ENCODE peak calls at places on chromosomes 4 and X, in eight cellular contexts. L, B, T, U, H, I, D and E are unnamed samples.

GRCh38 chr4:64158648-64159326 is 250.5 kb downstream of the TECRL start:
- DNase-seq in D (peak), I (peak), H (peak), B (peak), T (peak), U (peak), L (peak), E (peak)

GRCh38 chr4:182141046-182141445 is 102.2 kb upstream of the TENM3 start:
- DNase-seq in U (no peak), H (no peak), B (no peak), L (peak), I (no peak), D (no peak), T (no peak), E (no peak)

GRCh38 chrX:46873746-46874145 is 36.9 kb downstream of the RP2 start:
- DNase-seq in L (no peak), D (no peak), H (no peak), I (no peak), U (no peak), T (no peak), B (no peak), E (no peak)

GRCh38 chr4:15765910-15766703 is 12.0 kb upstream of the CD38 start:
- DNase-seq in B (peak), U (no peak), I (no peak), D (no peak), H (no peak), L (no peak), T (no peak), E (no peak)

GRCh38 chr4:155809835-155810234 is 51.0 kb downstream of the GUCY1B1 start:
- DNase-seq in L (no peak), D (peak), B (no peak), H (peak), T (no peak), U (peak), I (peak), E (no peak)

GRCh38 chr4:142815834-142816233 is 30.3 kb downstream of the INPP4B start:
- DNase-seq in T (no peak), U (no peak), D (no peak), B (no peak), I (peak), H (peak), L (no peak), E (no peak)

GRCh38 chr4:18815779-18816173 is 794.2 kb upstream of the LCORL start:
- DNase-seq in H (peak), T (no peak), L (no peak), D (no peak), I (no peak), B (no peak), U (no peak), E (no peak)

GRCh38 chr4:152308925-152309324 is 227.0 kb downstream of the FBXW7 start:
- DNase-seq in L (no peak), T (no peak), D (no peak), U (no peak), H (peak), B (no peak), I (no peak), E (no peak)

GRCh38 chr4:5708171-5708828 is at the start of gene EVC2:
- DNase-seq in T (peak), D (peak), U (no peak), B (peak), I (no peak), L (peak), H (peak), E (no peak)

GRCh38 chrX:128816919-128817318 is 706.4 kb downstream of the SMARCA1 start:
- DNase-seq in B (no peak), L (peak), H (peak), D (no peak), I (no peak), U (no peak), T (no peak), E (no peak)

GRCh38 chrX:136810493-136810892 is 29.8 kb upstream of the ARHGEF6 start:
- DNase-seq in L (no peak), B (no peak), U (no peak), T (no peak), D (no peak), I (no peak), H (no peak), E (no peak)

GRCh38 chrX:119605739-119606507 is at the start of gene NKRF:
- DNase-seq in H (peak), B (peak), T (peak), D (peak), L (peak), I (no peak), U (no peak), E (peak)

GRCh38 chr4:114659386-114660008 is 60.9 kb downstream of the UGT8 start:
- DNase-seq in H (peak), D (peak), L (peak), B (peak), I (peak), U (peak), T (peak), E (peak)

GRCh38 chr4:36292551-36293188 is 11.3 kb downstream of the DTHD1 start:
- DNase-seq in T (no peak), L (no peak), H (no peak), B (no peak), U (no peak), D (no peak), I (no peak), E (peak)

GRCh38 chr4:152534541-152535231 is 1.2 kb downstream of the FBXW7 start:
- DNase-seq in H (no peak), T (no peak), U (no peak), B (peak), D (peak), I (no peak), L (peak), E (no peak)

GRCh38 chr4:140042634-140043033 is 111.3 kb downstream of the MAML3 start:
- DNase-seq in I (no peak), B (no peak), T (no peak), L (no peak), U (no peak), H (no peak), D (no peak), E (no peak)

GRCh38 chrX:130139474-130140201 is 26.0 kb downstream of the AIFM1 start:
- DNase-seq in T (no peak), I (no peak), L (no peak), H (no peak), D (no peak), B (no peak), U (no peak), E (no peak)

GRCh38 chrX:120604359-120604782 is 470 bp downstream of the MCTS1 start:
- DNase-seq in L (no peak), U (no peak), T (no peak), B (peak), I (no peak), D (no peak), H (peak), E (no peak)

GRCh38 chr4:111283066-111283677 is 660.3 kb upstream of the PITX2 start:
- DNase-seq in T (peak), B (peak), U (peak), D (peak), I (peak), H (peak), L (peak), E (no peak)

GRCh38 chr4:7783560-7783959 is 156.1 kb downstream of the AFAP1 start:
- DNase-seq in B (peak), U (no peak), L (no peak), H (no peak), T (no peak), I (no peak), D (no peak), E (no peak)

GRCh38 chrX:13699183-13699826 is 10.4 kb downstream of the RAB9A start:
- DNase-seq in L (no peak), I (no peak), B (peak), U (no peak), T (no peak), D (peak), H (no peak), E (no peak)

GRCh38 chrX:7514871-7515599 is 327.9 kb upstream of the VCX start:
- DNase-seq in B (no peak), T (no peak), D (no peak), I (no peak), U (no peak), H (peak), L (no peak), E (peak)

GRCh38 chr4:12902735-12903134 is 581.4 kb downstream of the RAB28 start:
- DNase-seq in H (no peak), T (no peak), L (no peak), B (no peak), D (no peak), U (no peak), I (no peak), E (no peak)

GRCh38 chr4:168648929-168649328 is 152.1 kb downstream of the PALLD start:
- DNase-seq in L (no peak), D (no peak), H (peak), B (no peak), T (no peak), U (no peak), I (no peak), E (no peak)

GRCh38 chr4:155972098-155972497 is 18.4 kb upstream of the CTSO start:
- DNase-seq in U (no peak), T (no peak), D (no peak), B (no peak), H (peak), I (peak), L (peak), E (no peak)

GRCh38 chr4:112510191-112510467 is 5.9 kb downstream of the NEUROG2 start:
- DNase-seq in H (no peak), L (no peak), U (no peak), T (no peak), B (no peak), D (no peak), I (no peak), E (no peak)

GRCh38 chr4:1398686-1399507 is 7.3 kb downstream of the NKX1-1 start:
- DNase-seq in L (no peak), B (no peak), U (no peak), D (no peak), H (no peak), T (peak), I (no peak), E (no peak)

GRCh38 chr4:71978192-71978845 is 53.5 kb upstream of the NPFFR2 start:
- DNase-seq in B (no peak), D (no peak), U (no peak), I (no peak), L (no peak), H (no peak), T (no peak), E (no peak)

GRCh38 chr4:592825-593520 is 16.9 kb upstream of the TMEM271 start:
- DNase-seq in U (no peak), L (no peak), I (no peak), D (no peak), B (no peak), H (no peak), T (no peak), E (no peak)

GRCh38 chr4:60948008-60948407 is 252.1 kb upstream of the ADGRL3 start:
- DNase-seq in D (no peak), H (peak), I (no peak), L (no peak), T (no peak), B (no peak), U (no peak), E (no peak)

GRCh38 chr4:60952921-60953320 is 247.2 kb upstream of the ADGRL3 start:
- DNase-seq in L (no peak), D (no peak), T (no peak), H (no peak), B (no peak), I (no peak), U (no peak), E (no peak)
- H3K27ac ChIP-seq in L (no peak), D (no peak), T (no peak), H (no peak), B (no peak), I (no peak), U (no peak), E (no peak)

GRCh38 chr4:186193851-186194250 is 2.5 kb downstream of the CYP4V2 start:
- DNase-seq in H (no peak), I (no peak), L (no peak), B (no peak), D (no peak), U (no peak), T (no peak), E (no peak)
- H3K27ac ChIP-seq in H (no peak), I (no peak), L (no peak), B (no peak), D (no peak), U (no peak), T (no peak), E (no peak)

GRCh38 chrX:10121787-10122186 is 35.0 kb upstream of the CLCN4 start:
- DNase-seq in I (no peak), B (peak), L (no peak), D (no peak), H (no peak), T (no peak), U (no peak), E (no peak)
- H3K27ac ChIP-seq in I (no peak), B (no peak), L (no peak), D (no peak), H (no peak), T (no peak), U (no peak), E (no peak)

GRCh38 chr4:24850669-24851068 is 55.3 kb downstream of the SOD3 start:
- DNase-seq in D (no peak), L (no peak), T (no peak), B (no peak), U (no peak), I (no peak), H (peak), E (no peak)
- H3K27ac ChIP-seq in D (no peak), L (no peak), T (peak), B (no peak), U (no peak), I (no peak), H (peak), E (no peak)

GRCh38 chr4:27007507-27007906 is 146.9 kb downstream of the STIM2 start:
- DNase-seq in L (no peak), H (no peak), T (no peak), I (no peak), D (no peak), U (no peak), B (no peak), E (no peak)

GRCh38 chr4:27011401-27011800 is 150.8 kb downstream of the STIM2 start:
- DNase-seq in T (no peak), H (peak), L (no peak), D (no peak), U (no peak), I (no peak), B (no peak), E (peak)

GRCh38 chr4:27010334-27010940 is 149.8 kb downstream of the STIM2 start:
- DNase-seq in B (peak), T (peak), I (peak), U (peak), D (peak), H (peak), L (no peak), E (no peak)

GRCh38 chr4:27008693-27009092 is 148.1 kb downstream of the STIM2 start:
- DNase-seq in U (no peak), H (no peak), B (no peak), D (no peak), I (no peak), L (no peak), T (no peak), E (no peak)

GRCh38 chr4:27009539-27009938 is 148.9 kb downstream of the STIM2 start:
- DNase-seq in I (no peak), D (no peak), L (no peak), B (no peak), T (no peak), U (no peak), H (peak), E (no peak)
- H3K27ac ChIP-seq in I (no peak), D (no peak), L (no peak), B (no peak), T (no peak), U (no peak), H (peak), E (no peak)

DNA sequence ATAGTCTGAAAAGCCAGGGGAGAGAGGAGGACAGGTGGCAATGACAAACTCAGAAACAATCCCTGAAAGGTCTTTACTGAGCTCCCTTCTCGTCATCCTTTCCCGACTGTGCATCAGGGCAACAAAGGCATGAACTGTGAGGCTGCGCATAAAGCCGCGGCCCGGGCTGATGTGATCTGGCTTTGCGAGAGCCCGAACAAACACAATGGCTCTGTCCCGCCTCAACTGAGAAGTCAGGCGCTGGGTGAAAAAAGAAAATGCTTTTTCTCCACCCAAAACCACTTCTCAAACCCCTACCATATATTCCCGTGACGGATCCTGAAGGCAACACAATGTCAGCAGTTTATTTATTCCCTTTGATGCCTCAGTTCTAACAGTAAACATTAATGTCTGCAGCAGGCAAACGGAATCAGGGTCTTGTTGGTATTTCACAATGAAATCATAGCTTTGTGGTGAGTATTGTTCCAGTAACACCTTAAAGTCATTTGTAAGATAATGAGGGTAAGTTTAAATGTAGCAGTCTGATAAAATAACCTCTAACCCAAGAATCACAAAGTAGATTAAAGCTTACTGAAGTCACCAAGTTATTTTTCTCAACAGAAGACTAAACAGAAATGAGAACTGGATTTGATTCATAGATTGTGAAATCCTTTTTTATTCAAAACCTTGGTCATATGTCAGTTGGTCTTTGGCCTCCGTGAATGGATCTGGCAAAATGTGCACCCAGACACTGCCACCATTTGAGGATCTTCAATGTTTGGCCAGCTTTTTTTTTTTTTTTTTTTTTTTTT is 67.4 kb downstream of the APBB2 start:
- DNase-seq in U (no peak), L (peak), I (no peak), B (no peak), D (no peak), T (peak), H (no peak), E (no peak)
- H3K27ac ChIP-seq in U (peak), L (no peak), I (peak), B (peak), D (peak), T (peak), H (no peak), E (peak)

GRCh38 chrX:43706786-43707185 is 50.7 kb downstream of the MAOA start:
- DNase-seq in B (no peak), T (no peak), U (no peak), I (no peak), H (peak), L (no peak), D (no peak), E (no peak)

GRCh38 chrX:43702079-43702524 is 46.0 kb downstream of the MAOA start:
- DNase-seq in U (no peak), T (no peak), I (no peak), L (no peak), D (no peak), H (no peak), B (no peak), E (no peak)

GRCh38 chrX:43707812-43708548 is 51.9 kb downstream of the MAOA start:
- DNase-seq in L (no peak), T (peak), I (no peak), U (no peak), D (peak), B (peak), H (peak), E (no peak)

GRCh38 chrX:43702660-43703059 is 46.6 kb downstream of the MAOA start:
- DNase-seq in T (no peak), B (no peak), I (no peak), H (no peak), L (no peak), U (no peak), D (no peak), E (no peak)

GRCh38 chrX:43703211-43703791 is 47.2 kb downstream of the MAOA start:
- DNase-seq in B (peak), H (peak), D (no peak), L (no peak), T (no peak), I (no peak), U (no peak), E (no peak)
- H3K27ac ChIP-seq in B (peak), H (peak), D (peak), L (no peak), T (no peak), I (no peak), U (no peak), E (peak)

GRCh38 chr4:48333587-48333986 is 7.7 kb upstream of the SLAIN2 start:
- DNase-seq in B (no peak), U (no peak), H (peak), T (no peak), I (no peak), D (no peak), L (no peak), E (no peak)
- H3K27ac ChIP-seq in B (no peak), U (no peak), H (no peak), T (no peak), I (no peak), D (no peak), L (no peak), E (peak)

GRCh38 chr4:145881991-145882390 is 56.6 kb downstream of the ZNF827 start:
- DNase-seq in B (peak), H (no peak), D (no peak), L (no peak), U (no peak), T (no peak), I (no peak), E (peak)

GRCh38 chr4:145883173-145883572 is 55.5 kb downstream of the ZNF827 start:
- DNase-seq in L (no peak), D (no peak), I (no peak), T (no peak), H (no peak), B (no peak), U (no peak), E (no peak)

GRCh38 chr4:145880355-145880960 is 58.2 kb downstream of the ZNF827 start:
- DNase-seq in T (no peak), D (no peak), U (no peak), B (no peak), L (no peak), H (no peak), I (no peak), E (no peak)

GRCh38 chr4:145881585-145881984 is 57.0 kb downstream of the ZNF827 start:
- DNase-seq in B (no peak), H (no peak), L (no peak), U (no peak), T (no peak), D (no peak), I (no peak), E (no peak)

DNA sequence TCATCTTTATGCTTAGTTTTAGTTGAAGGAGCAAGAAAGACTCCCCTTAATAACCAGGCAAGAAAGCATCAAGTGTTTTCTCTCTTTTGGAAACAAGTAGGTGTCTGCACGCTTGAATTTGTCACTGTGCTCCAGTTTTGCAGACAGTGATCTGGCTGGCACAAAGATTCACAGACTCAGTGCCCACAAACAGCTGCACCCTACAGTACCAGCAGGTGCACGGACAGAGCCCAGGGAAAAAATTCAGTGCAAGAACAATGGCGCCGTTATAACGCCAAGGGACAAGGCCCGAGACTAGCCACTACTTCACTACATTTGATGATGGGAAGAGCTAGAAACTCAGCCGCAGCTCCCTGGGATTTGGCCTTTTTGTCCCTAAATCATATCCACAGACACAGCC is 56.0 kb downstream of the ZNF827 start:
- DNase-seq in B (no peak), T (no peak), D (no peak), H (no peak), U (no peak), L (no peak), I (no peak), E (no peak)
- H3K27ac ChIP-seq in B (no peak), T (no peak), D (no peak), H (no peak), U (no peak), L (no peak), I (no peak), E (peak)

GRCh38 chr4:154551872-154552686 is 1.9 kb upstream of the PLRG1 start:
- DNase-seq in T (peak), H (peak), U (peak), B (peak), D (peak), L (peak), I (peak), E (no peak)
- H3K27ac ChIP-seq in T (no peak), H (no peak), U (no peak), B (no peak), D (no peak), L (no peak), I (no peak), E (no peak)